ENCODE peak calls at places on chromosomes 7 and 10, in five cellular contexts. V is heart left ventricle; T is effector memory CD4-positive, alpha-beta T cell; X is right lobe of liver; L is GM12878. C is an unnamed sample. For H3K4me1, the result is how much of the 10 kb centered on the place peaks cover.

GRCh38 chr7:128954830-128955797 is 17.4 kb downstream of the IRF5 start:
- DNase-seq in V (no peak), T (no peak), X (no peak), L (no peak), C (no peak)

GRCh38 chr10:96218826-96219225 is 52.5 kb downstream of the BLNK start:
- DNase-seq in V (no peak), T (no peak), X (no peak), L (no peak), C (no peak)

GRCh38 chr10:73771722-73772279 is 10.0 kb upstream of the CHCHD1 start:
- DNase-seq in V (peak), T (peak), X (peak), L (no peak), C (peak)

GRCh38 chr10:101228682-101229274 is 485 bp downstream of the LBX1 start:
- DNase-seq in V (no peak), T (no peak), X (no peak), L (no peak), C (no peak)

GRCh38 chr7:12403287-12404181 is at the start of gene VWDE:
- DNase-seq in V (no peak), T (peak), X (peak), L (no peak), C (peak)

GRCh38 chr7:96311967-96312366 is 9.9 kb downstream of the SLC25A13 start:
- DNase-seq in V (peak), T (no peak), X (no peak), L (no peak), C (no peak)

GRCh38 chr7:71479231-71479630 is 347.3 kb downstream of the GALNT17 start:
- DNase-seq in V (no peak), T (no peak), X (no peak), L (no peak), C (no peak)

GRCh38 chr7:70668606-70669358 is 463.2 kb upstream of the GALNT17 start:
- DNase-seq in V (peak), T (no peak), X (peak), L (peak), C (no peak)

GRCh38 chr7:1678070-1678543 is 8.0 kb downstream of the ELFN1 start:
- DNase-seq in V (peak), T (no peak), X (no peak), L (no peak), C (no peak)

GRCh38 chr10:99981581-99982199 is 28.1 kb downstream of the DNMBP start:
- DNase-seq in V (no peak), T (no peak), X (peak), L (no peak), C (no peak)

GRCh38 chr7:148385009-148385682 is 205.4 kb upstream of the C7orf33 start:
- DNase-seq in V (no peak), T (no peak), X (no peak), L (no peak), C (no peak)

GRCh38 chr10:97517778-97518561 is 19.2 kb downstream of the UBTD1 start:
- DNase-seq in V (no peak), T (no peak), X (no peak), L (no peak), C (no peak)

GRCh38 chr7:38855867-38856266 is 53.1 kb downstream of the VPS41 start:
- DNase-seq in V (no peak), T (no peak), X (no peak), L (no peak), C (no peak)

GRCh38 chr7:5237286-5237685 is 45.5 kb upstream of the SLC29A4 start:
- DNase-seq in V (peak), T (no peak), X (peak), L (no peak), C (no peak)

GRCh38 chr7:30682131-30683083 is at the start of gene CRHR2:
- DNase-seq in V (peak), T (no peak), X (no peak), L (no peak), C (no peak)

GRCh38 chr10:60463726-60464125 is 74.1 kb upstream of the ANK3 start:
- DNase-seq in V (no peak), T (no peak), X (no peak), L (no peak), C (no peak)

GRCh38 chr10:124569623-124570470 is 108.2 kb downstream of the LHPP start:
- DNase-seq in V (no peak), T (no peak), X (no peak), L (no peak), C (no peak)

GRCh38 chr7:45256775-45257174 is 99.2 kb downstream of the RAMP3 start:
- DNase-seq in V (no peak), T (no peak), X (no peak), L (no peak), C (no peak)

GRCh38 chr10:91032614-91033248 is 111.8 kb upstream of the ANKRD1 start:
- DNase-seq in V (peak), T (no peak), X (no peak), L (no peak), C (no peak)

GRCh38 chr10:78972160-78972946 is 96.4 kb upstream of the ZMIZ1 start:
- DNase-seq in V (peak), T (no peak), X (peak), L (no peak), C (peak)

GRCh38 chr10:30454744-30455498 is 20.9 kb downstream of the MAP3K8 start:
- DNase-seq in V (no peak), T (no peak), X (no peak), L (no peak), C (no peak)

GRCh38 chr7:116317907-116318306 is 107.6 kb downstream of the TES start:
- DNase-seq in V (no peak), T (no peak), X (no peak), L (no peak), C (no peak)

GRCh38 chr7:48759431-48760080 is 164.8 kb upstream of the CDC14C start:
- DNase-seq in V (no peak), T (no peak), X (no peak), L (no peak), C (no peak)

GRCh38 chr10:77959887-77960286 is 33.3 kb upstream of the DLG5 start:
- DNase-seq in V (no peak), T (no peak), X (no peak), L (no peak), C (no peak)

GRCh38 chr7:104123786-104124185 is 84.0 kb downstream of the ORC5 start:
- DNase-seq in V (no peak), T (no peak), X (no peak), L (no peak), C (no peak)

GRCh38 chr10:72834183-72834825 is 59.2 kb upstream of the OIT3 start:
- DNase-seq in V (peak), T (peak), X (no peak), L (peak), C (no peak)

GRCh38 chr7:26782501-26782900 is 81.9 kb downstream of the SKAP2 start:
- DNase-seq in V (no peak), T (no peak), X (no peak), L (no peak), C (no peak)

GRCh38 chr10:86062647-86063145 is 303.9 kb downstream of the GRID1 start:
- DNase-seq in V (no peak), T (no peak), X (no peak), L (no peak), C (no peak)

GRCh38 chr10:86065711-86066251 is 300.8 kb downstream of the GRID1 start:
- DNase-seq in V (no peak), T (no peak), X (no peak), L (no peak), C (no peak)

GRCh38 chr10:86066696-86067095 is 299.9 kb downstream of the GRID1 start:
- DNase-seq in V (no peak), T (no peak), X (no peak), L (no peak), C (no peak)

GRCh38 chr10:86064219-86064618 is 302.4 kb downstream of the GRID1 start:
- DNase-seq in V (no peak), T (no peak), X (no peak), L (no peak), C (no peak)

GRCh38 chr10:86064931-86065662 is 301.5 kb downstream of the GRID1 start:
- DNase-seq in V (no peak), T (no peak), X (no peak), L (no peak), C (no peak)
- H3K4me3 ChIP-seq in V (no peak), T (no peak), X (no peak), L (no peak), C (no peak)

GRCh38 chr7:55030314-55030713 is 11.5 kb downstream of the EGFR start:
- DNase-seq in V (no peak), T (no peak), X (no peak), L (no peak), C (no peak)
- H3K4me1 ChIP-seq in V (under half), T (under half), X (under half), L (under half), C (under half)

DNA sequence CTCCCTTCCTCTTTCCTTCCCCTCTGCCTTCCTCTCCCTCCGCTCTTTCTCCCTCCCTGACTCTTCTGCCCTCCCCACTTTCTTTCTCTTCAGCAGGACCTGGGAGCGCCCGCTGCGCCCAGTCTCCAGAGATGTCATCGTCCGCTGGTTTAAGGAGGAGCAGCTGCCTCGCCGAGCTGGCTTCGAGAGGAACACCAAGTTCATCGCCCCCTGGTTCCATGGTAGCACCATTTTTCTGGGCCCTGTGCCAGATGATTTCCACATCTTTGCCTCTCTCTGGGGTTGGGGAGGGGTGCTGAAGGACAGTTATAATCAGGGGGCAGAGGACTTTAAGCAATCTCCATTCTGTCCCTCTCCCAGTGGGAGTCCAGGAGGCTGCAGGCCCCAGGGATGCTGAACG is 71.6 kb downstream of the SH2D4B start:
- DNase-seq in V (no peak), T (no peak), X (no peak), L (no peak), C (no peak)
- H3K27ac ChIP-seq in V (no peak), T (no peak), X (no peak), L (no peak), C (no peak)

DNA sequence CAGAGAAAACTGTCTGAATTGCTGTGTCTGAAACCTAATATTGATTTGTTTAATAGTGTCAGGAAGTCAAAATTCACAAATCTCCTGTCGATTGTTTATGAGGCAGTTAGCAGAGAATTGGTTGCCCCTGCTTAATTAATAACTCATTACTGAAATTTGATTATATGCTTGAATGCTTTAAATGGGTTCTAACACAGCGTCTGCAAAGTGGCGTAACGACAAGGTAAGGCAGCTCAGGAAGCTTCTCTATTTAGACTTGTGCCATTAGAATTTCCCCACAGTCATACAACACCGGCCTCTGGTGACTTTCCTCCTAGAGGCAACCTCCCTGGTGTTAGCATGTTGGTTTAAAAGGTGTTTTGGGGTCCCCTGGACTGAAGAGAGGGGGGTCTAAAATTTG is 177.0 kb downstream of the EMX2 start:
- DNase-seq in V (no peak), T (no peak), X (no peak), L (no peak), C (no peak)
- H3K4me3 ChIP-seq in V (no peak), T (no peak), X (no peak), L (no peak), C (no peak)

GRCh38 chr10:121171825-121172224 is 320.7 kb downstream of the WDR11 start:
- DNase-seq in V (no peak), T (no peak), X (no peak), L (no peak), C (no peak)

GRCh38 chr10:121172406-121172805 is 321.2 kb downstream of the WDR11 start:
- DNase-seq in V (no peak), T (no peak), X (no peak), L (no peak), C (no peak)

GRCh38 chr10:121167534-121168243 is 316.5 kb downstream of the WDR11 start:
- DNase-seq in V (no peak), T (no peak), X (no peak), L (no peak), C (no peak)

GRCh38 chr10:121168513-121169216 is 317.5 kb downstream of the WDR11 start:
- DNase-seq in V (no peak), T (no peak), X (peak), L (no peak), C (no peak)

GRCh38 chr10:121169406-121169805 is 318.2 kb downstream of the WDR11 start:
- DNase-seq in V (no peak), T (no peak), X (no peak), L (no peak), C (no peak)
- H3K4me1 ChIP-seq in V (under half), T (under half), X (under half), L (under half), C (under half)